ENCODE peak calls at places on chromosome 1, in four cellular contexts. B, C, H and T are unnamed samples.
A peak's percentile ranks its signal among the peaks of the same experiment; 100 is the strongest.

GRCh38 chr1:248696775-248697174 is 5.8 kb downstream of the OR14I1 start:
- DNase-seq in B (no peak), C (no peak), H (no peak), T (no peak)

GRCh38 chr1:53708687-53709086 is 30.3 kb downstream of the GLIS1 start:
- DNase-seq in B (no peak), C (no peak), H (no peak), T (no peak)

GRCh38 chr1:42756956-42757891 is 9.6 kb downstream of the P3H1 start:
- DNase-seq in B (peak; percentile 25), C (peak; percentile 23), H (peak; percentile 70), T (no peak)

GRCh38 chr1:151005729-151006330 is 872 bp downstream of the MINDY1 start:
- DNase-seq in B (no peak), C (no peak), H (no peak), T (no peak)

GRCh38 chr1:29803486-29803885 is 567.2 kb downstream of the PTPRU start:
- DNase-seq in B (peak; percentile 7), C (no peak), H (no peak), T (no peak)

GRCh38 chr1:47175227-47175934 is 14.5 kb downstream of the PDZK1IP1 start:
- DNase-seq in B (peak; percentile 57), C (peak; percentile 70), H (peak; percentile 64), T (peak; percentile 60)

GRCh38 chr1:220818421-220819173 is 31.9 kb downstream of the MTARC1 start:
- DNase-seq in B (no peak), C (no peak), H (no peak), T (no peak)

GRCh38 chr1:167650266-167651160 is 20.5 kb downstream of the RCSD1 start:
- DNase-seq in B (no peak), C (no peak), H (no peak), T (peak; percentile 83)

GRCh38 chr1:82795503-82796149 is 994.9 kb downstream of the ADGRL2 start:
- DNase-seq in B (no peak), C (no peak), H (no peak), T (no peak)

GRCh38 chr1:232995189-232995588 is 44.8 kb downstream of the NTPCR start:
- DNase-seq in B (no peak), C (no peak), H (no peak), T (no peak)

GRCh38 chr1:234661249-234661928 is 51.4 kb upstream of the IRF2BP2 start:
- DNase-seq in B (peak; percentile 48), C (no peak), H (no peak), T (no peak)

GRCh38 chr1:119762953-119763352 is 5.8 kb downstream of the HMGCS2 start:
- DNase-seq in B (no peak), C (no peak), H (no peak), T (no peak)
- H3K4me1 ChIP-seq in B (peaks cover 8% of the 10 kb centered on the region), C (peaks cover 14% of the 10 kb centered on the region), H (peaks cover 38% of the 10 kb centered on the region), T (no peaks in the 10 kb centered on the region)

GRCh38 chr1:209585672-209586071 is 2.2 kb downstream of the CAMK1G start:
- DNase-seq in B (peak; percentile 65), C (peak; percentile 29), H (no peak), T (peak; percentile 76)
- H3K4me3 ChIP-seq in B (no peak overlapping the region), C (no peak overlapping the region), H (no peak overlapping the region), T (no peak overlapping the region)

DNA sequence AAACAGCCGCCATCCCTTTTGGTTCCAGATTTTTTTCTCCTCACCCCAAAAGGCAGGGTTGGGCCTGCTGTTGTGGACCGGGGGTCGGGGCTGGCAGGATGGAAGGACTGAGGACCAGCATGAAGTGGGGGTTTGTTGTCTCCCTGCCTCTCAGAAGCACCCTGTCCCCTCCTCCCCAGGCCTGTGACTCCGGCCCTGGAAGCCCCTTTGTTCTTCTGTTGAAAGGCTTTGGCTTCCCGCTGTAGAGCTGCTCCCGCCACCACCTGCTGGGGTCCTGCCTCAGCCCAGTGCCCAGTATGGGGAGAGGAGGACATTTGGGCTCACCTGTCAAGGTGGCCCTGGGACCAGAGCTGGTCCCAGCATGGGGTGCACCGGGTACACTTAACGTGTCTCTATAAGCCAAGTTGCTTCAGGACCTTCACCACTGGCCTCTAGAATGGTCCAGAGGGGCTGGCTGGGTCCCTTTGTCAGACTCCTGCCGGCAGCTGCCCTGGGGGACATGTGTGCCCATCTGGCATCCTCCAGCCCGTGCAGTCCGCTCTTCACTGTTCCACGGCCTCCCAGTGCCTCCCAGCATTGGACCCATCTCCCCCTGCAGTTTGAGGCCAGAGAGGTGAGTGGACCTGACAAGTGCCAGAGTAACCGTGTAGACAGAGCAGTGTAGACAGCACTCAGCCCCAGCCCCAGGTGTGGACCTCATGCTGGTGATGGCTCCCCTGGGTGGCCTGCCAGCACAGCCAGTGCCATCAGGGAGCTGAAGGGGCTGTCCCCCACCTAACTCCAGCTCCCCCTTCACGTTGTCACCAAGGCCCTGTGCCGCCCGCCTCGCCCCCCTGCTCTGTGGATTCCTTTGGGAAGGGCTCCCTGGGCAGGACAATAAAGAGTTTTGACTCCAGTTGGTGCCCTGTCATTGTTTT is 6.1 kb upstream of the SYTL1 start:
- DNase-seq in B (no peak), C (no peak), H (no peak), T (no peak)
- TF ChIP-seq POLR2A in B (no peak), C (no peak), H (no peak), T (no peak)

GRCh38 chr1:10864776-10865175 is 68.3 kb upstream of the CASZ1 start:
- DNase-seq in B (no peak), C (no peak), H (no peak), T (no peak)
- H3K4me1 ChIP-seq in B (peaks cover 32% of the 10 kb centered on the region), C (peaks cover 12% of the 10 kb centered on the region), H (peaks cover 25% of the 10 kb centered on the region), T (peaks cover 18% of the 10 kb centered on the region)